ENCODE peak calls at places on chromosomes 11 and 22, in four cellular contexts. F, M, J and V are unnamed samples. For H3K27me3, the result is how much of the 10 kb centered on the place peaks cover.

GRCh38 chr11:87295237-87295636 is 257.5 kb downstream of the TMEM135 start:
- DNase-seq in F (no peak), M (no peak), J (no peak), V (no peak)

GRCh38 chr11:110777765-110778164 is 65.5 kb upstream of the ARHGAP20 start:
- DNase-seq in F (no peak), M (no peak), J (peak), V (peak)

GRCh38 chr11:12269446-12270214 is 107.7 kb upstream of the PARVA start:
- DNase-seq in F (no peak), M (no peak), J (no peak), V (no peak)

GRCh38 chr22:49119551-49119952 is 708.1 kb downstream of the BRD1 start:
- DNase-seq in F (peak), M (no peak), J (no peak), V (no peak)

GRCh38 chr11:15697437-15698236 is 582.9 kb downstream of the INSC start:
- DNase-seq in F (no peak), M (no peak), J (no peak), V (no peak)

GRCh38 chr11:933002-933820 is 7.5 kb downstream of the AP2A2 start:
- DNase-seq in F (no peak), M (no peak), J (peak), V (no peak)

GRCh38 chr22:35708453-35708852 is 9.2 kb upstream of the APOL5 start:
- DNase-seq in F (no peak), M (no peak), J (peak), V (no peak)

GRCh38 chr11:106495046-106495445 is 417.6 kb downstream of the AASDHPPT start:
- DNase-seq in F (no peak), M (no peak), J (peak), V (no peak)

GRCh38 chr11:130514316-130514715 is 65.9 kb downstream of the ADAMTS15 start:
- DNase-seq in F (no peak), M (no peak), J (peak), V (no peak)

GRCh38 chr22:37664249-37665101 is 6.0 kb downstream of the PDXP start:
- DNase-seq in F (no peak), M (no peak), J (peak), V (no peak)

GRCh38 chr11:118076754-118077281 is at the start of gene TMPRSS4:
- DNase-seq in F (no peak), M (no peak), J (no peak), V (no peak)

GRCh38 chr11:35680506-35680905 is 17.9 kb downstream of the TRIM44 start:
- DNase-seq in F (no peak), M (no peak), J (no peak), V (no peak)

GRCh38 chr11:95577716-95578460 is 211.7 kb downstream of the FAM76B start:
- DNase-seq in F (no peak), M (no peak), J (peak), V (no peak)

GRCh38 chr22:46695346-46696224 is 42.5 kb downstream of the CERK start:
- DNase-seq in F (no peak), M (no peak), J (no peak), V (peak)

DNA sequence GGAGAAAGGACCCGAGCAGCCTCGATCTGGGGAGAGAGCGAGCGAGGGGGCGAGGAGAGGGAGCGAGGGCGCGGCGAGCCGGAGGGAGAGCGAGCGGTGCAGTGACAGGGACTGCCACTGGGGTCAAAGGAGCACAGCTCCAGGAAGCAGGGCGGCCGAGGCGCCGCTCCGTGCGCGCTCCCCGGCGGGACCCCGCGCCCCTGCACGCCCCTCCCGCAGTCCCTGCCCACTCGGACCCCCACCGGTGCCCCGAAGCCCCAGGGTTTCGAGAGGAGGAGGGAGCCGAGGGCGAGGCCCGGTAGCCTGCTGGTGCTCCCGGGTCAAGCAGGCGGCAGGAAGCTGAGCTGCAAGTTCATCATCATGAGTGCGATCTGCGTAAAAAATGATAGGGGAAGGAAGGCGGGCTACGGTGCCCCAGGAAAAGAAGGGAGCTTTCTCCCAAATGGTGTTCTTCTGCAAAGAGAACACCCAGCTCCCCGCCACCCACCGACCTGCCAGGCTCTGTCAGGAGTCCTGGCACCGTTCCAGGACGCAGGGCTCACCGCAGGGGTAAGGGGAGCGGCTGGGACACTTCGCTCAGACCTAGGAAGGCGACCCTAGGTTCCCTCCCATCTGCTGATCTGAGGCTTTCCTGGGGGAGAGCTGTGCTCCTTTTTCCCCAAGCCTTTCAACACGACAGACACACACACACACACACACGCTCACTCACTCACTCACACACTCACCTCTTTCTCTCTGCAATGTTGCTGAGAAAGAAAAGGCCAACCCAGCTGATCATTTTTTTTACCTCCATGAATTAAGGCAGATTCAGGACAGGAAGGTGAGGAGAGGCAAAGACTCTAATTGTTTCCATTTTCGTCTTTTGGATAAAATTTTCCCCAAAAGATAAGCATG is at the start of gene MPPED2:
- DNase-seq in F (peak), M (no peak), J (no peak), V (no peak)
- H3K27me3 ChIP-seq in F (under half), M (under half), J (under half), V (under half)

GRCh38 chr11:72591023-72591422 is 83.2 kb downstream of the PDE2A start:
- DNase-seq in F (no peak), M (no peak), J (no peak), V (no peak)
- H3K27me3 ChIP-seq in F (under half), M (under half), J (half or more), V (under half)

GRCh38 chr11:46914910-46915309 is 3.4 kb downstream of the LRP4 start:
- DNase-seq in F (no peak), M (no peak), J (no peak), V (no peak)

GRCh38 chr11:46914363-46914762 is 4.0 kb downstream of the LRP4 start:
- DNase-seq in F (no peak), M (no peak), J (no peak), V (no peak)

GRCh38 chr11:46917109-46918086 is 952 bp downstream of the LRP4 start:
- DNase-seq in F (no peak), M (no peak), J (no peak), V (no peak)

GRCh38 chr11:46916669-46917108 is 1.7 kb downstream of the LRP4 start:
- DNase-seq in F (no peak), M (no peak), J (peak), V (peak)

DNA sequence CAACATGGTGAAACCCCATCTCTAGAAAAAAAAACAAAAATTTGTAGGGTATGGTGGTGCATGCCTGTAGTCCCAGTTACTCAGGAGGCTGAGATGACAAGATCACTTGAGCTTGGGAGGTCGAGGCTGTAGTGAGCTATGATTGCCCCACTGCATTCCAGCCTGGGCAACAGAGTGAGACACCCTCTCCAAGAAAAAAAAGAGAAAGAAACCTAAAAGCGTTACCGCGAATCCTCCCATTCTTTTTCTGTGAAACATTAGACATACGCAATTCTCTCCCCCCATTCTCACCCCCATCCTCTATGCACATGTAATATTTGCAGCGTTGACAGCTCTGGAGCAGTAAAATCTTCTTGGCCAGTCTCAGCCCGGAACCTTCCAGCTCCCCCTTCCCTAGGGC is 2.1 kb downstream of the LRP4 start:
- DNase-seq in F (no peak), M (no peak), J (no peak), V (no peak)
- H3K27me3 ChIP-seq in F (under half), M (under half), J (under half), V (under half)

DNA sequence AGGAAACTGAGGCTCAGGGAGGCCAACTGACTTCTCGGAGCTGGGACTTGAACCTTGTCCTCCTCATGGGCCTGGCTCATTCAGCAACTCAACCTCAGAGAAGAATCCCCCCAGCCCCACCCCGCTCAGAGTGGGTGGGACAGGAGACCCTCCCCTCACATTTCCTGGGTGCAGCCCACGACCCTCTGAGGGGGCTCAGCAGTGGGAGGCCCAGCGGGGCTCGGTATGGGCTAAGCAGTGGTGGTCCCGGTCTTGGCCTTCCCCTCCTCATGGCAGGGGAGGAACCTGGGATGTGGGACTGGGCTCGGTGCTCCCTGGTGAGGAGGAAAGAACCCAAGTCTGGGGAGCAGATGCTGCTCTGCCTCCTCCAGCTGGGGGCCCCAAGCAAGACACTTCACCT is 14.2 kb upstream of the CABP7 start:
- DNase-seq in F (no peak), M (no peak), J (no peak), V (no peak)
- H3K27me3 ChIP-seq in F (under half), M (under half), J (under half), V (under half)